ENCODE peak calls at places on chromosomes 11 and 22, in seven cellular contexts. E is keratinocyte, H is mesendoderm, L is PC-3, T is fibroblast of lung, J is IMR-90, Y is neuronal stem cell. Z is an unnamed sample. For H3K27me3, the result is how much of the 10 kb centered on the place peaks cover.

GRCh38 chr11:45885921-45886721 is 670 bp downstream of the MAPK8IP1 start:
- DNase-seq in E (no peak), H (peak), L (no peak), T (no peak), J (no peak), Y (no peak), Z (no peak)

GRCh38 chr11:47917643-47918369 is 62.6 kb upstream of the PTPRJ start:
- DNase-seq in E (no peak), H (peak), L (peak), T (peak), J (peak), Y (no peak), Z (peak)

GRCh38 chr22:47796128-47796908 is 1033.9 kb downstream of the TBC1D22A start:
- DNase-seq in E (no peak), H (no peak), L (no peak), T (no peak), J (no peak), Y (no peak), Z (no peak)

GRCh38 chr22:17536269-17536668 is 27.0 kb upstream of the SLC25A18 start:
- DNase-seq in E (no peak), H (no peak), L (no peak), T (no peak), J (no peak), Y (no peak), Z (no peak)

GRCh38 chr11:100684101-100685065 is 2.7 kb upstream of the ARHGAP42 start:
- DNase-seq in E (no peak), H (no peak), L (peak), T (no peak), J (no peak), Y (no peak), Z (no peak)

GRCh38 chr11:132604446-132604845 is 927.9 kb downstream of the OPCML start:
- DNase-seq in E (no peak), H (no peak), L (no peak), T (peak), J (peak), Y (no peak), Z (no peak)

GRCh38 chr11:110832080-110832479 is 119.8 kb upstream of the ARHGAP20 start:
- DNase-seq in E (no peak), H (no peak), L (no peak), T (no peak), J (no peak), Y (no peak), Z (no peak)

GRCh38 chr11:115774756-115775155 is 270.5 kb upstream of the CADM1 start:
- DNase-seq in E (no peak), H (no peak), L (no peak), T (no peak), J (no peak), Y (no peak), Z (no peak)

GRCh38 chr22:41535244-41535643 is 9.0 kb downstream of the POLR3H start:
- DNase-seq in E (no peak), H (peak), L (peak), T (no peak), J (no peak), Y (no peak), Z (peak)

GRCh38 chr22:41916745-41917358 is 2.0 kb upstream of the SHISA8 start:
- DNase-seq in E (no peak), H (no peak), L (no peak), T (no peak), J (no peak), Y (no peak), Z (no peak)

GRCh38 chr11:134634897-134635831 is 223.1 kb upstream of the B3GAT1 start:
- DNase-seq in E (no peak), H (peak), L (no peak), T (no peak), J (no peak), Y (no peak), Z (peak)

GRCh38 chr11:43694477-43694876 is 13.9 kb downstream of the HSD17B12 start:
- DNase-seq in E (no peak), H (no peak), L (no peak), T (no peak), J (no peak), Y (no peak), Z (no peak)

GRCh38 chr11:17939542-17939941 is 73.3 kb downstream of the SERGEF start:
- DNase-seq in E (no peak), H (no peak), L (no peak), T (no peak), J (no peak), Y (no peak), Z (no peak)

GRCh38 chr22:19536564-19536963 is 12.4 kb upstream of the CLDN5 start:
- DNase-seq in E (no peak), H (no peak), L (no peak), T (no peak), J (no peak), Y (no peak), Z (no peak)

GRCh38 chr22:39661842-39662676 is 91.5 kb downstream of the CACNA1I start:
- DNase-seq in E (peak), H (peak), L (no peak), T (no peak), J (no peak), Y (no peak), Z (peak)

GRCh38 chr11:98107736-98108135 is 913.0 kb upstream of the CNTN5 start:
- DNase-seq in E (no peak), H (no peak), L (no peak), T (no peak), J (no peak), Y (no peak), Z (no peak)

GRCh38 chr11:102343789-102344188 is 3.2 kb upstream of the BIRC2 start:
- DNase-seq in E (no peak), H (no peak), L (peak), T (peak), J (peak), Y (no peak), Z (no peak)

GRCh38 chr11:72331761-72332160 is 87.8 kb upstream of the PHOX2A start:
- DNase-seq in E (no peak), H (no peak), L (no peak), T (no peak), J (no peak), Y (no peak), Z (no peak)

GRCh38 chr11:108177570-108177969 is 44.9 kb downstream of the NPAT start:
- DNase-seq in E (no peak), H (no peak), L (no peak), T (no peak), J (no peak), Y (no peak), Z (no peak)

GRCh38 chr11:87263979-87264378 is 226.2 kb downstream of the TMEM135 start:
- DNase-seq in E (no peak), H (no peak), L (peak), T (no peak), J (peak), Y (no peak), Z (no peak)

GRCh38 chr11:68827733-68828132 is 14.0 kb downstream of the CPT1A start:
- DNase-seq in E (no peak), H (no peak), L (no peak), T (no peak), J (no peak), Y (no peak), Z (no peak)

GRCh38 chr11:102449651-102450570 is 2.7 kb downstream of the TMEM123 start:
- DNase-seq in E (no peak), H (no peak), L (no peak), T (no peak), J (no peak), Y (no peak), Z (no peak)

GRCh38 chr22:22547226-22547625 is 11.8 kb downstream of the PRAME start:
- DNase-seq in E (no peak), H (no peak), L (no peak), T (no peak), J (no peak), Y (no peak), Z (no peak)
- H3K4me2 ChIP-seq in E (no peak), H (no peak), L (no peak), T (no peak), J (no peak), Y (no peak), Z (no peak)

GRCh38 chr11:32440920-32441319 is 5.6 kb upstream of the WT1 start:
- DNase-seq in E (no peak), H (peak), L (no peak), T (no peak), J (no peak), Y (no peak), Z (no peak)
- H3K27me3 ChIP-seq in E (half or more), H (under half), L (under half), T (under half), J (half or more), Y (half or more), Z (half or more)

DNA sequence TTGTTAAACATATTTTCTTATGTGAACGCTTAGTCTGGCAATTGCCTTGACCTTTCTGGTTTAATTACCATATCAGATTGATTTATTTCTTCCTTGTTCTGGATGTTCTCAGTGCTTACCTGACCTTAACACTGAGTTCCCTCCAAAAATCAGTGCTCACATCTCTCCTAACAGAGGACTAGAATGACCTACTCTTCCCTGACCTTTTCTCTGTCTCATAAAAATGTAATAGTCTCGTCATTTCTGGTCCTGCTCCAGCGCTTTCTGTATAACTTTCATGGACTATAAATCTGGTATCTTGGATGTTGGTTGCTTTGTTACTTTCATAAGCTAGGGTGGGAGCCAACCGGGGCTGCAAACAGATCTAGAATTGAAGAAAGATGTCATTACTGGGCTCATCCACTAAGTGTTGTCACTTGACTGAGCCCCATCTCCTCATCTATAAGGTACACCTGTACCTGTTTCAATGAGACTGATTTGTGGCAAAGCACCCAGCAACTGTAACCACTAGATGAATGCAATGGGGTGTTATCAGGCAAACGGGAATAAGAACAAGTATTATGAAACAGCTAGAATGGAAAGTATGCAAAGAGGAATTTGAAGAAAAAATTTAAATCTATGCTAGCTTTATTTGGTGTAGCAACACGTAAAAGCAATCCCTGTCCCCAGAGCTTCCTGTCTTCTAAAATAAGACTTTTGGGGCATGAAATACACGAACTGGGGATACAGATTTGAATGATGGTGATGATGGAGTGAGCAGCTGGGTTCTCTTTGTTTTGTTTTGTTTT is 2.4 kb downstream of the FADS2 start:
- DNase-seq in E (no peak), H (no peak), L (no peak), T (no peak), J (peak), Y (no peak), Z (no peak)
- H3K4me2 ChIP-seq in E (peak), H (peak), L (peak), T (peak), J (peak), Y (peak), Z (peak)

GRCh38 chr22:45885171-45885840 is 91.7 kb downstream of the WNT7B start:
- DNase-seq in E (no peak), H (no peak), L (no peak), T (no peak), J (no peak), Y (no peak), Z (no peak)
- H3K27me3 ChIP-seq in E (under half), H (under half), L (under half), T (under half), J (under half), Y (under half), Z (under half)

DNA sequence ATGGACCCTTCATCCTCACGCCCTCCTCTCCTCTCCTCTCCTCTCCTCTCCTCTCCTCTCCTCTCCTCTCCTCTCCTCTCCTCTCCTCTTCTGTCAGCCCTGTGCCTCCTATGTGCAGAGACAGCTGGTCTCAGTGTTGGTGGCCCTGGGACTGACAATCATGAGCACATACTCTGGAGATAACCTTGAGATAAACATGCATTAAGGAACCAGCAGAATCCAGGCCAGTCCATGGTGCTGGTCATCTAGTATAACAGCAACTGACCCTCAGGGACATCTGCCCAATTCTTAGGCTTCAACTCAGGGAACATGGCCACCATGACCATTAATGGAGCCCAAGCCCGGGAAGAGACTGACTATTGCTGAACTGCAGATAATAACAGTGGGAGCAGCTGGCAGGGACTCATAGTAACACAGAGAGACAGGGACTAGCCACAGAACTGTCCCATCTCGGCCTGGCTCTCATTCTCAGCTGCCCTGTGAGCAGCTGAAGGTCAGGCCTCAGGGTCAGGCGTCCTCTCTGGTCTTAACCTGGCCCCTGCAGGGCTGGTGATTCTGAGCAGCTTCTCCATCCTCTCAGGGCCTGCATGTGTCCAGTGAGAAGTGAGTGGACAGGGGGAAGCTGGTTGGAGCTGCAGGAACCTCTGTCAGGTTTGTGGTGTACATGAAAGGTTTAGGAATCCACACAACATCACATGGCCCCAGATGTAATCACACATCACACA is 45.4 kb downstream of the GGTLC2 start:
- DNase-seq in E (no peak), H (no peak), L (no peak), T (no peak), J (no peak), Y (no peak), Z (no peak)
- H3K4me2 ChIP-seq in E (no peak), H (no peak), L (no peak), T (no peak), J (no peak), Y (no peak), Z (no peak)

GRCh38 chr22:29887358-29887757 is 4.4 kb downstream of the MTMR3 start:
- DNase-seq in E (no peak), H (no peak), L (no peak), T (no peak), J (no peak), Y (no peak), Z (no peak)

GRCh38 chr22:29892315-29892714 is 9.3 kb downstream of the MTMR3 start:
- DNase-seq in E (no peak), H (no peak), L (no peak), T (no peak), J (no peak), Y (no peak), Z (no peak)

GRCh38 chr22:29890760-29891159 is 7.8 kb downstream of the MTMR3 start:
- DNase-seq in E (no peak), H (no peak), L (no peak), T (no peak), J (no peak), Y (no peak), Z (no peak)

GRCh38 chr22:29892757-29893156 is 9.8 kb downstream of the MTMR3 start:
- DNase-seq in E (no peak), H (no peak), L (no peak), T (no peak), J (no peak), Y (no peak), Z (no peak)
- H3K27me3 ChIP-seq in E (under half), H (under half), L (under half), T (under half), J (under half), Y (under half), Z (under half)

GRCh38 chr22:44326549-44326881 is 13.8 kb upstream of the SHISAL1 start:
- DNase-seq in E (no peak), H (no peak), L (no peak), T (no peak), J (no peak), Y (no peak), Z (no peak)
- H3K4me2 ChIP-seq in E (peak), H (no peak), L (peak), T (peak), J (peak), Y (no peak), Z (peak)

GRCh38 chr11:7251836-7252682 is at the start of gene SYT9:
- DNase-seq in E (no peak), H (peak), L (peak), T (peak), J (no peak), Y (peak), Z (peak)
- H3K27me3 ChIP-seq in E (under half), H (under half), L (under half), T (under half), J (under half), Y (half or more), Z (half or more)